ENCODE peak calls at places on chromosome 5, in eight cellular contexts. J, A, G, H, I, P, O and M are unnamed samples.
A peak's percentile ranks its signal among the peaks of the same experiment; 100 is the strongest.

GRCh38 chr5:145449794-145450193 is 385.3 kb downstream of the PRELID2 start:
- DNase-seq in J (no peak), A (no peak), G (no peak), H (no peak), I (no peak), P (no peak), O (no peak), M (no peak)

GRCh38 chr5:92019376-92019990 is 636.4 kb upstream of the ARRDC3 start:
- DNase-seq in J (no peak), A (no peak), G (no peak), H (no peak), I (no peak), P (peak; percentile 21), O (no peak), M (no peak)

GRCh38 chr5:145680169-145680568 is 155.0 kb downstream of the PRELID2 start:
- DNase-seq in J (no peak), A (no peak), G (no peak), H (no peak), I (no peak), P (no peak), O (no peak), M (no peak)

GRCh38 chr5:92912280-92912679 is 668.7 kb downstream of the NR2F1-AS1 start:
- DNase-seq in J (no peak), A (no peak), G (no peak), H (no peak), I (no peak), P (no peak), O (no peak), M (no peak)

GRCh38 chr5:74556631-74557595 is 83.6 kb downstream of the ENC1 start:
- DNase-seq in J (no peak), A (no peak), G (no peak), H (no peak), I (no peak), P (no peak), O (no peak), M (no peak)

GRCh38 chr5:108953940-108954339 is 206.2 kb downstream of the FER start:
- DNase-seq in J (no peak), A (no peak), G (no peak), H (no peak), I (no peak), P (no peak), O (no peak), M (no peak)

GRCh38 chr5:175682664-175683063 is 24.8 kb downstream of the HRH2 start:
- DNase-seq in J (no peak), A (no peak), G (no peak), H (no peak), I (no peak), P (no peak), O (no peak), M (no peak)

GRCh38 chr5:170257370-170257769 is 24.6 kb downstream of the C5orf58 start:
- DNase-seq in J (no peak), A (no peak), G (no peak), H (no peak), I (no peak), P (no peak), O (no peak), M (no peak)

GRCh38 chr5:138979684-138980275 is 104.6 kb upstream of the LRRTM2 start:
- DNase-seq in J (no peak), A (no peak), G (no peak), H (no peak), I (no peak), P (no peak), O (no peak), M (no peak)

GRCh38 chr5:93519737-93520136 is 61.3 kb downstream of the NR2F1-AS1 start:
- DNase-seq in J (no peak), A (peak; percentile 44), G (no peak), H (no peak), I (no peak), P (no peak), O (no peak), M (no peak)